ENCODE peak calls at places on chromosome 22, in ten cellular contexts. One of them, this sample, is unnamed.
A peak's percentile ranks its signal among the peaks of the same experiment; 100 is the strongest.

GRCh38 chr22:25511725-25512124 is 52.8 kb upstream of the GRK3 start:
- DNase-seq in ovary: no peak
- DNase-seq in bronchial epithelial cell: no peak
- DNase-seq in GM06990: no peak
- DNase-seq in astrocyte: no peak
- DNase-seq in SK-N-SH: no peak
- DNase-seq in colonic mucosa: no peak
- DNase-seq in IMR-90: no peak
- DNase-seq in Peyer's patch: no peak
- DNase-seq in tibial artery: no peak
- DNase-seq in this sample: no peak

GRCh38 chr22:47201996-47202818 is 439.8 kb downstream of the TBC1D22A start:
- DNase-seq in Peyer's patch: peak; percentile 11
- DNase-seq in ovary: peak; percentile 13
- DNase-seq in tibial artery: no peak
- DNase-seq in GM06990: no peak
- DNase-seq in colonic mucosa: peak; percentile 9
- DNase-seq in SK-N-SH: no peak
- DNase-seq in bronchial epithelial cell: no peak
- DNase-seq in astrocyte: no peak
- DNase-seq in IMR-90: no peak
- DNase-seq in this sample: peak; percentile 76

GRCh38 chr22:43474161-43475101 is 62.6 kb downstream of the MPPED1 start:
- DNase-seq in Peyer's patch: no peak
- DNase-seq in bronchial epithelial cell: no peak
- DNase-seq in ovary: no peak
- DNase-seq in colonic mucosa: no peak
- DNase-seq in GM06990: no peak
- DNase-seq in astrocyte: no peak
- DNase-seq in IMR-90: no peak
- DNase-seq in SK-N-SH: no peak
- DNase-seq in tibial artery: no peak
- DNase-seq in this sample: no peak

GRCh38 chr22:18078329-18079041 is 695 bp downstream of the PEX26 start:
- DNase-seq in astrocyte: peak; percentile 10
- DNase-seq in IMR-90: peak; percentile 19
- DNase-seq in Peyer's patch: peak; percentile 39
- DNase-seq in SK-N-SH: peak; percentile 63
- DNase-seq in colonic mucosa: peak; percentile 70
- DNase-seq in GM06990: peak; percentile 74
- DNase-seq in bronchial epithelial cell: no peak
- DNase-seq in ovary: no peak
- DNase-seq in tibial artery: no peak
- DNase-seq in this sample: no peak

GRCh38 chr22:18091478-18091877 is 13.7 kb downstream of the PEX26 start:
- DNase-seq in GM06990: no peak
- DNase-seq in bronchial epithelial cell: no peak
- DNase-seq in IMR-90: no peak
- DNase-seq in ovary: no peak
- DNase-seq in Peyer's patch: no peak
- DNase-seq in SK-N-SH: no peak
- DNase-seq in astrocyte: no peak
- DNase-seq in tibial artery: no peak
- DNase-seq in colonic mucosa: no peak
- DNase-seq in this sample: no peak

GRCh38 chr22:38202437-38203089 is 769 bp downstream of the MAFF start:
- DNase-seq in colonic mucosa: peak; percentile 91
- DNase-seq in tibial artery: peak; percentile 98
- DNase-seq in bronchial epithelial cell: peak; percentile 66
- DNase-seq in astrocyte: peak; percentile 81
- DNase-seq in IMR-90: peak; percentile 92
- DNase-seq in ovary: peak; percentile 93
- DNase-seq in GM06990: peak; percentile 74
- DNase-seq in Peyer's patch: peak; percentile 73
- DNase-seq in SK-N-SH: peak; percentile 76
- DNase-seq in this sample: peak; percentile 97

GRCh38 chr22:46563381-46564083 is 26.1 kb upstream of the CELSR1 start:
- DNase-seq in astrocyte: no peak
- DNase-seq in Peyer's patch: peak; percentile 81
- DNase-seq in bronchial epithelial cell: peak; percentile 27
- DNase-seq in ovary: peak; percentile 48
- DNase-seq in colonic mucosa: peak; percentile 92
- DNase-seq in GM06990: peak; percentile 80
- DNase-seq in SK-N-SH: peak; percentile 85
- DNase-seq in IMR-90: peak; percentile 37
- DNase-seq in tibial artery: peak; percentile 81
- DNase-seq in this sample: peak; percentile 84

GRCh38 chr22:41092847-41093371 is 517 bp downstream of the EP300 start:
- DNase-seq in astrocyte: peak; percentile 6
- DNase-seq in GM06990: no peak
- DNase-seq in IMR-90: peak; percentile 20
- DNase-seq in tibial artery: no peak
- DNase-seq in SK-N-SH: peak; percentile 21
- DNase-seq in bronchial epithelial cell: peak; percentile 41
- DNase-seq in Peyer's patch: no peak
- DNase-seq in colonic mucosa: peak; percentile 44
- DNase-seq in ovary: no peak
- DNase-seq in this sample: peak; percentile 68

GRCh38 chr22:22897947-22898346 is 10.3 kb downstream of the IGLL5 start:
- DNase-seq in colonic mucosa: no peak
- DNase-seq in astrocyte: no peak
- DNase-seq in bronchial epithelial cell: no peak
- DNase-seq in GM06990: no peak
- DNase-seq in Peyer's patch: no peak
- DNase-seq in tibial artery: no peak
- DNase-seq in IMR-90: no peak
- DNase-seq in SK-N-SH: no peak
- DNase-seq in ovary: no peak
- DNase-seq in this sample: peak; percentile 24

GRCh38 chr22:22903355-22903777 is 15.8 kb downstream of the IGLL5 start:
- DNase-seq in astrocyte: no peak
- DNase-seq in SK-N-SH: no peak
- DNase-seq in Peyer's patch: no peak
- DNase-seq in IMR-90: no peak
- DNase-seq in ovary: no peak
- DNase-seq in GM06990: no peak
- DNase-seq in tibial artery: no peak
- DNase-seq in bronchial epithelial cell: no peak
- DNase-seq in colonic mucosa: no peak
- DNase-seq in this sample: no peak

GRCh38 chr22:22901578-22902218 is 14.1 kb downstream of the IGLL5 start:
- DNase-seq in colonic mucosa: no peak
- DNase-seq in SK-N-SH: no peak
- DNase-seq in IMR-90: no peak
- DNase-seq in Peyer's patch: no peak
- DNase-seq in tibial artery: no peak
- DNase-seq in astrocyte: no peak
- DNase-seq in GM06990: peak; percentile 58
- DNase-seq in ovary: no peak
- DNase-seq in bronchial epithelial cell: no peak
- DNase-seq in this sample: no peak

GRCh38 chr22:22906907-22907550 is 19.4 kb downstream of the IGLL5 start:
- DNase-seq in tibial artery: no peak
- DNase-seq in astrocyte: no peak
- DNase-seq in ovary: no peak
- DNase-seq in bronchial epithelial cell: no peak
- DNase-seq in colonic mucosa: no peak
- DNase-seq in GM06990: no peak
- DNase-seq in SK-N-SH: no peak
- DNase-seq in Peyer's patch: no peak
- DNase-seq in IMR-90: no peak
- DNase-seq in this sample: no peak

GRCh38 chr22:22902247-22902962 is 14.8 kb downstream of the IGLL5 start:
- DNase-seq in tibial artery: no peak
- DNase-seq in ovary: no peak
- DNase-seq in Peyer's patch: no peak
- DNase-seq in IMR-90: no peak
- DNase-seq in colonic mucosa: no peak
- DNase-seq in GM06990: peak; percentile 71
- DNase-seq in SK-N-SH: no peak
- DNase-seq in astrocyte: no peak
- DNase-seq in bronchial epithelial cell: no peak
- DNase-seq in this sample: no peak
- H3K27me3 ChIP-seq in tibial artery: no peaks in the 10 kb centered on the region
- H3K27me3 ChIP-seq in ovary: no peaks in the 10 kb centered on the region
- H3K27me3 ChIP-seq in Peyer's patch: no peaks in the 10 kb centered on the region
- H3K27me3 ChIP-seq in IMR-90: peaks cover 14% of the 10 kb centered on the region
- H3K27me3 ChIP-seq in colonic mucosa: no peaks in the 10 kb centered on the region
- H3K27me3 ChIP-seq in GM06990: no peaks in the 10 kb centered on the region
- H3K27me3 ChIP-seq in SK-N-SH: no peaks in the 10 kb centered on the region
- H3K27me3 ChIP-seq in astrocyte: peaks cover 3% of the 10 kb centered on the region
- H3K27me3 ChIP-seq in bronchial epithelial cell: no peaks in the 10 kb centered on the region
- H3K27me3 ChIP-seq in this sample: peaks cover 16% of the 10 kb centered on the region

DNA sequence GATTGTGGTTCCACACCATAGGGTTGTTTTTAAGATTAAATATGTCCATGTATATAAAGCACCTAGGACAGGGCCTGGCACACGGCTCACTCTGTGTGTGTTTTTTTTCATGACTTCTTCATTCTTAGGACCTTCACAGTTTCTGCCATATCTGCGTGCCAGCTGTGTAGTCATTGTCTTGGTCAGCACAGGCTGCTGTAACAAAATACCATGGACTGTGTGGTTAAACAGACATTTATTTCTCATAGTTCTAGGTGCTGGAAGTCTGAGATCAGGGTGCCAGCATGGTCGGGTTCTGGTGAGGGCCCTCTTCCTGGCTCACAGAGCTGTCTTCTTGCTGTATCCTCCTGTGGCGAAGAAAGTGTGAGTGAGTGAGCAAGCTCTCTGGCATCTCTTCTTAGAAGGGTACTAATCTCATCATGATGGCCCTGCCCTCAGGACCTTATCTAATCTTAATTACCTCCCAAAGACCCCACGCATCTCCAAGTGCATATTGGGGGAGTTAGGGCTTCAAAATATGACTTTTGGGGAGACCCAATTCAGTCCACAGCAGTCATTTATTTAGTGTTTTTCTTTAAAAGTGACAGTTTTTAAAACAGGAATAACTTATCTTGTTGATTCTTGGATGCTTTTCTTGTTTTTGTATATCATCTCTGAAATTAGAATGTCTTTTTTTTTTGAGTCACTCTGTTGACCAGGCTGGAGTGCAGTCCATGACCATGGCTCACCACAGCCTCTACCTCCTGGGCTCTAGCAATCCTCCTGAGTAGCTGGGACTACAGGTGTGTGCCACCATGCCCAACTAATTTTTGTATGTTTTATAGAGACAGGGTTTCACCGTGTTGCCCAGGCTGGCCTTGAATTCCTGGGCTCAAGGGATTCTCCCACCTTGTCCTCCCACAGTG is 70.9 kb downstream of the ZNRF3 start:
- DNase-seq in ovary: no peak
- DNase-seq in SK-N-SH: no peak
- DNase-seq in colonic mucosa: no peak
- DNase-seq in GM06990: no peak
- DNase-seq in tibial artery: no peak
- DNase-seq in IMR-90: no peak
- DNase-seq in Peyer's patch: no peak
- DNase-seq in astrocyte: no peak
- DNase-seq in bronchial epithelial cell: no peak
- DNase-seq in this sample: no peak
- H3K27me3 ChIP-seq in ovary: no peaks in the 10 kb centered on the region
- H3K27me3 ChIP-seq in SK-N-SH: no peaks in the 10 kb centered on the region
- H3K27me3 ChIP-seq in colonic mucosa: no peaks in the 10 kb centered on the region
- H3K27me3 ChIP-seq in GM06990: no peaks in the 10 kb centered on the region
- H3K27me3 ChIP-seq in tibial artery: no peaks in the 10 kb centered on the region
- H3K27me3 ChIP-seq in IMR-90: no peaks in the 10 kb centered on the region
- H3K27me3 ChIP-seq in Peyer's patch: no peaks in the 10 kb centered on the region
- H3K27me3 ChIP-seq in astrocyte: no peaks in the 10 kb centered on the region
- H3K27me3 ChIP-seq in bronchial epithelial cell: no peaks in the 10 kb centered on the region
- H3K27me3 ChIP-seq in this sample: no peaks in the 10 kb centered on the region

DNA sequence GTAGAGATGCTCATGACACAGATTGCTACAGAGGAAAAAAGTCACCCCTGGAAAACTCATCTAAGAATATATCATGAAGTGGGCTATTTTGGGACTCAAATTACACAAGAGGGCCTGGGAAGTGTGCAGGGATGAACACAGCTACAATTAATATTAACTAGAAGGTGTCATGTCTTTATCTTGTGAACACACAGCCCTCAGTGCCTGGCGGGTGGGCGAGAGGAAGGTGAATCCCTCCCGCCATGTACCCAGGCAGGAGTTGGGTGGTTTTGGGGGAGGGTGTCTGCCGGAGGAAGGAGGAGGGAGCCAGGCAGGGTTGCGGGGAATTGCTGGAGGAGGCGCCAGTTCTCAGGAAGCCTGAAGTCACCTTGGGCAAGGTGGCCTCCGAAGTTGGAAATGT is 5.1 kb upstream of the FAM83F start:
- DNase-seq in ovary: no peak
- DNase-seq in IMR-90: no peak
- DNase-seq in Peyer's patch: no peak
- DNase-seq in astrocyte: no peak
- DNase-seq in bronchial epithelial cell: no peak
- DNase-seq in SK-N-SH: no peak
- DNase-seq in tibial artery: no peak
- DNase-seq in colonic mucosa: no peak
- DNase-seq in GM06990: no peak
- DNase-seq in this sample: no peak
- H3K27me3 ChIP-seq in ovary: no peaks in the 10 kb centered on the region
- H3K27me3 ChIP-seq in IMR-90: peaks cover 68% of the 10 kb centered on the region
- H3K27me3 ChIP-seq in Peyer's patch: no peaks in the 10 kb centered on the region
- H3K27me3 ChIP-seq in astrocyte: peaks cover 12% of the 10 kb centered on the region
- H3K27me3 ChIP-seq in bronchial epithelial cell: no peaks in the 10 kb centered on the region
- H3K27me3 ChIP-seq in SK-N-SH: no peaks in the 10 kb centered on the region
- H3K27me3 ChIP-seq in tibial artery: no peaks in the 10 kb centered on the region
- H3K27me3 ChIP-seq in colonic mucosa: peaks cover 10% of the 10 kb centered on the region
- H3K27me3 ChIP-seq in GM06990: no peaks in the 10 kb centered on the region
- H3K27me3 ChIP-seq in this sample: peaks cover 28% of the 10 kb centered on the region

GRCh38 chr22:28171135-28171534 is 252.1 kb upstream of the PITPNB start:
- DNase-seq in IMR-90: no peak
- DNase-seq in astrocyte: peak; percentile 41
- DNase-seq in GM06990: no peak
- DNase-seq in Peyer's patch: no peak
- DNase-seq in ovary: no peak
- DNase-seq in SK-N-SH: no peak
- DNase-seq in tibial artery: no peak
- DNase-seq in bronchial epithelial cell: no peak
- DNase-seq in colonic mucosa: no peak
- DNase-seq in this sample: no peak

GRCh38 chr22:28171713-28172112 is 252.7 kb upstream of the PITPNB start:
- DNase-seq in Peyer's patch: no peak
- DNase-seq in ovary: no peak
- DNase-seq in SK-N-SH: no peak
- DNase-seq in IMR-90: no peak
- DNase-seq in GM06990: no peak
- DNase-seq in tibial artery: no peak
- DNase-seq in colonic mucosa: no peak
- DNase-seq in astrocyte: no peak
- DNase-seq in bronchial epithelial cell: no peak
- DNase-seq in this sample: no peak

GRCh38 chr22:28172948-28173360 is 253.9 kb upstream of the PITPNB start:
- DNase-seq in IMR-90: no peak
- DNase-seq in colonic mucosa: no peak
- DNase-seq in ovary: no peak
- DNase-seq in Peyer's patch: no peak
- DNase-seq in astrocyte: no peak
- DNase-seq in SK-N-SH: peak; percentile 50
- DNase-seq in GM06990: no peak
- DNase-seq in bronchial epithelial cell: peak; percentile 91
- DNase-seq in tibial artery: no peak
- DNase-seq in this sample: no peak

GRCh38 chr22:28175730-28176492 is 256.9 kb upstream of the PITPNB start:
- DNase-seq in tibial artery: no peak
- DNase-seq in astrocyte: no peak
- DNase-seq in ovary: no peak
- DNase-seq in IMR-90: no peak
- DNase-seq in Peyer's patch: no peak
- DNase-seq in bronchial epithelial cell: peak; percentile 71
- DNase-seq in SK-N-SH: no peak
- DNase-seq in GM06990: no peak
- DNase-seq in colonic mucosa: no peak
- DNase-seq in this sample: no peak

DNA sequence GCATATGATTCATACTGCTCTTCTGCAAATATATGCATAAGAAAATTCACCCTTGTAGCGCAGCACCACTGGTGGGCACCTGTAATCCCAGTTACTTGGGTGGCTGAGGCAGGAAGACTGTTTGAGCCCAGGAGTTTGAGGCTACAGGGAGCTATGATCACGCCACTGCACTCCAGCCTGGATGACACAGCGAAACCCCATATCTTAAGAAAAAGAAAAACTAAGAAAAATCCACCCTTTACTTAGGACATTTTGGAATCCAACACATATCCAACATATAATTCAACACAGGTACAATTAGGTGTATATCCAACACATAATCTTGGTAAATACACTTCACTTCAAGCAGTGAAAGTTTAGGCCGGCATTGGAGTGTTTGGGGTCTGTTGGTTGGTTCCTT is 255.5 kb upstream of the PITPNB start:
- DNase-seq in tibial artery: no peak
- DNase-seq in astrocyte: no peak
- DNase-seq in bronchial epithelial cell: no peak
- DNase-seq in SK-N-SH: no peak
- DNase-seq in GM06990: no peak
- DNase-seq in colonic mucosa: no peak
- DNase-seq in ovary: no peak
- DNase-seq in Peyer's patch: no peak
- DNase-seq in IMR-90: no peak
- DNase-seq in this sample: no peak
- H3K27me3 ChIP-seq in tibial artery: no peaks in the 10 kb centered on the region
- H3K27me3 ChIP-seq in astrocyte: no peaks in the 10 kb centered on the region
- H3K27me3 ChIP-seq in bronchial epithelial cell: no peaks in the 10 kb centered on the region
- H3K27me3 ChIP-seq in SK-N-SH: no peaks in the 10 kb centered on the region
- H3K27me3 ChIP-seq in GM06990: no peaks in the 10 kb centered on the region
- H3K27me3 ChIP-seq in colonic mucosa: no peaks in the 10 kb centered on the region
- H3K27me3 ChIP-seq in ovary: no peaks in the 10 kb centered on the region
- H3K27me3 ChIP-seq in Peyer's patch: no peaks in the 10 kb centered on the region
- H3K27me3 ChIP-seq in IMR-90: no peaks in the 10 kb centered on the region
- H3K27me3 ChIP-seq in this sample: no peaks in the 10 kb centered on the region